ENCODE peak calls at places on chromosome 9, in nine cellular contexts. N is mesendoderm; V is aorta; F is SK-N-SH; C is effector memory CD4-positive, alpha-beta T cell; P is mammary epithelial cell; S is fibroblast of lung; K is CD4-positive, alpha-beta memory T cell; B is dorsolateral prefrontal cortex. Q is an unnamed sample.

GRCh38 chr9:126439402-126439765 is 112.8 kb downstream of the MVB12B start:
- DNase-seq in N (no peak), V (no peak), F (no peak), C (no peak), P (peak; percentile 58), S (peak; percentile 89), K (no peak), B (no peak), Q (no peak)

GRCh38 chr9:20319641-20320337 is 302.5 kb downstream of the MLLT3 start:
- DNase-seq in N (peak; percentile 31), V (no peak), F (no peak), C (no peak), P (peak; percentile 85), S (peak; percentile 96), K (no peak), B (no peak), Q (no peak)

GRCh38 chr9:19154135-19154612 is 26.9 kb upstream of the PLIN2 start:
- DNase-seq in N (peak; percentile 26), V (peak; percentile 61), F (no peak), C (no peak), P (peak; percentile 52), S (peak; percentile 88), K (no peak), B (no peak), Q (no peak)

GRCh38 chr9:76101945-76102344 is 211.5 kb downstream of the PCSK5 start:
- DNase-seq in N (no peak), V (no peak), F (no peak), C (no peak), P (no peak), S (no peak), K (no peak), B (no peak), Q (no peak)

GRCh38 chr9:20948703-20949102 is 82.7 kb downstream of the HACD4 start:
- DNase-seq in N (no peak), V (no peak), F (no peak), C (no peak), P (no peak), S (no peak), K (no peak), B (no peak), Q (no peak)

GRCh38 chr9:105466898-105467455 is 19.1 kb downstream of the FSD1L start:
- DNase-seq in N (no peak), V (no peak), F (no peak), C (no peak), P (no peak), S (peak; percentile 48), K (no peak), B (no peak), Q (no peak)

GRCh38 chr9:86846679-86847078 is 100.6 kb downstream of the GAS1 start:
- DNase-seq in N (no peak), V (no peak), F (no peak), C (no peak), P (no peak), S (no peak), K (no peak), B (no peak), Q (no peak)

GRCh38 chr9:83432877-83433276 is 105.3 kb downstream of the FRMD3 start:
- DNase-seq in N (no peak), V (no peak), F (no peak), C (no peak), P (no peak), S (no peak), K (no peak), B (no peak), Q (no peak)

GRCh38 chr9:100933656-100934055 is 94.9 kb upstream of the PLPPR1 start:
- DNase-seq in N (no peak), V (no peak), F (no peak), C (no peak), P (peak; percentile 61), S (peak; percentile 69), K (no peak), B (no peak), Q (no peak)

GRCh38 chr9:12640021-12640587 is 53.1 kb upstream of the TYRP1 start:
- DNase-seq in N (peak; percentile 72), V (no peak), F (peak; percentile 5), C (no peak), P (peak; percentile 35), S (peak; percentile 58), K (no peak), B (no peak), Q (no peak)

GRCh38 chr9:128414461-128414860 is 6.2 kb upstream of the CERCAM start:
- DNase-seq in N (peak; percentile 44), V (no peak), F (no peak), C (no peak), P (no peak), S (no peak), K (no peak), B (no peak), Q (no peak)

GRCh38 chr9:111483419-111483861 is 743 bp downstream of the ECPAS start:
- DNase-seq in N (no peak), V (no peak), F (peak; percentile 91), C (peak; percentile 40), P (peak; percentile 30), S (no peak), K (no peak), B (peak; percentile 47), Q (no peak)

GRCh38 chr9:98411981-98412561 is 156.6 kb upstream of the TBC1D2 start:
- DNase-seq in N (no peak), V (no peak), F (no peak), C (no peak), P (no peak), S (no peak), K (no peak), B (no peak), Q (no peak)

GRCh38 chr9:131706608-131706970 is 33.3 kb downstream of the RAPGEF1 start:
- DNase-seq in N (no peak), V (no peak), F (no peak), C (no peak), P (no peak), S (no peak), K (no peak), B (no peak), Q (no peak)
- H3K27ac ChIP-seq in N (no peak overlapping the region), V (no peak overlapping the region), F (no peak overlapping the region), C (no peak overlapping the region), P (peak overlapping the region; percentile 89), S (no peak overlapping the region), K (no peak overlapping the region), B (no peak overlapping the region), Q (peak overlapping the region; percentile 5)

DNA sequence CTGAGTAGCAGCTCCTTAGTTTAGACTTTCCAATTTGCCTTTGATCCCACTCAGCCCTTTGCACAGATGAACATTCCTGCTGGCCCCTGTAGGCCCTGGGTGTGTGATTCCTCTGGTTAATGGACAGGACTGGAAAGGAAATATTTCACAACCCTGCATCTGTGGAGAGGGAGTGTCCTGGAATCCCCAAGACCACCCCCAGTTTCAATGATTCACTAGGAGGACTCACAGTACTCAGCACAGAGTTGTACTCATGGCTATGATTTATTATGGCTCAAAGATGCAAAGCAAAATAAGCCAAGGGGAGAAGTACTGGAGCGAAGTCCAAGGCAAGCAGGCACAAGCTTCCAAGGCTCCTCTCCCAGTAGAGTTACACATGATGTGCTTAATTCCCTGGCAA is 42.4 kb upstream of the TJP2 start:
- DNase-seq in N (no peak), V (no peak), F (no peak), C (no peak), P (peak; percentile 98), S (peak; percentile 98), K (no peak), B (no peak), Q (no peak)
- H3K27ac ChIP-seq in N (no peak overlapping the region), V (peak overlapping the region; percentile 89), F (peak overlapping the region; percentile 34), C (no peak overlapping the region), P (peak overlapping the region; percentile 91), S (peak overlapping the region; percentile 47), K (no peak overlapping the region), B (no peak overlapping the region), Q (no peak overlapping the region)

GRCh38 chr9:123268240-123268949 is at the start of gene STRBP:
- DNase-seq in N (peak; percentile 90), V (peak; percentile 92), F (peak; percentile 99), C (peak; percentile 89), P (peak; percentile 87), S (peak; percentile 70), K (peak; percentile 95), B (peak; percentile 94), Q (peak; percentile 87)

GRCh38 chr9:123266655-123267421 is 1.5 kb downstream of the STRBP start:
- DNase-seq in N (peak; percentile 11), V (no peak), F (no peak), C (no peak), P (no peak), S (no peak), K (no peak), B (no peak), Q (no peak)

GRCh38 chr9:123267481-123268239 is 726 bp downstream of the STRBP start:
- DNase-seq in N (peak; percentile 16), V (peak; percentile 49), F (peak; percentile 61), C (no peak), P (no peak), S (no peak), K (no peak), B (peak; percentile 50), Q (no peak)

GRCh38 chr9:123263227-123263626 is 5.2 kb downstream of the STRBP start:
- DNase-seq in N (no peak), V (no peak), F (no peak), C (no peak), P (no peak), S (no peak), K (no peak), B (no peak), Q (no peak)

DNA sequence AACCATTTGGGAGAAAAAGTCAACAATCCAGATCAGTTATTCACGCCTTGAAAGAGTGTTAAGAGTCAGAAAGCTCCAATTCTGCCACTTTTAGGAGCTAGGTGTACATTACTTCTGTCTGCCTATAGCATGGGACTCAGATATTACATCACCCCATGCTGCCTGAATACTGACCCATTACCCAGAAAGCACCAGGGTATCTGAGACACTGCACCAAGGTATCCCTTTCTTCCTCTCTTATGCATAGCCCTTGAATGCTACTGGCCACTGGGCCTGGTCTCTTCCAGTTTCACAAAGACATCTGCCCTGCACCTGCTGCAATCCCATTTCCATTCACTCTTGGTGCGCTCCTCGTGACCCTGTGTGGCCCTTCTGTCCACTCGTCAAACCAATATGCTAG is 2.6 kb downstream of the STRBP start:
- DNase-seq in N (peak; percentile 13), V (no peak), F (no peak), C (no peak), P (no peak), S (no peak), K (no peak), B (no peak), Q (no peak)
- H3K27ac ChIP-seq in N (no peak overlapping the region), V (no peak overlapping the region), F (no peak overlapping the region), C (no peak overlapping the region), P (no peak overlapping the region), S (no peak overlapping the region), K (no peak overlapping the region), B (no peak overlapping the region), Q (no peak overlapping the region)

DNA sequence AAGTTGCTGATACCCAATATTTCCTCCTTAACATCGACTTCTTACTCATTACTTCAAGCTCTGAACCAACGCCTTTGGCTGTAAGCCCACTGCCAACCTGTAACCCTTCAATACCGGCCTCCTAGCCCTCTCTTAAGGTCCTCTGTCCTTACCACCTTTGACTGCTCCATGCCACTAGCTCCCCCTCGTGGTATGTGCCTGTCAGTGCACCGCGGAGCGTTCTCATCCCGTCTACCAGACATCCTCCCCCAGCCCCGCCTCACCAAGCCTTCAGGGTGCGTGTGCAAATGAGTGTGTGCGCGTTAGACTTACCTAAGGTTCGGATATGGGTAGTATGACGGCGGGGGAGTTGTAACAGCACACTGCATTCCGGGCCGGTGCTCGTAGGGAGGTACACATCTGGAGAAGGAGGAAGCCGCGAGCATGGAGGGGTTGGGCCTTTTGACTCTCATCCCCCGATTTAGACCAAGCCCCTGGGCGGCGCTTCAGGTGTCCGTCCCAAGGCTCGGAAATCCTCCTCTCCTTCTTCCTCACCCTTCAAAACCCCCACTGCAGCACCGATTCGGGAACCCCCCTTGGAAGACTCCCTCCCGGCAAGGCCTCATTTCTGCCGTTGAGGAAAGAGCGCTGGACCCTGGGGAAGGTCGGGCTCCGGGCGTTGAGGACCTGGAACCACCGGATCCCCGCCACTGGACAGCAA is 2.8 kb upstream of the MYORG start:
- DNase-seq in N (peak; percentile 94), V (peak; percentile 91), F (peak; percentile 85), C (peak; percentile 83), P (peak; percentile 80), S (peak; percentile 56), K (peak; percentile 89), B (peak; percentile 82), Q (peak; percentile 78)
- H3K27ac ChIP-seq in N (no peak overlapping the region), V (no peak overlapping the region), F (no peak overlapping the region), C (peak overlapping the region; percentile 44), P (no peak overlapping the region), S (no peak overlapping the region), K (peak overlapping the region; percentile 33), B (peak overlapping the region; percentile 40), Q (peak overlapping the region; percentile 59)

Q was measured in caudate nucleus.